ENCODE peak calls at places on chromosome 6, in eight cellular contexts. One of them, this sample, is unnamed.

GRCh38 chr6:39218868-39219567 is 10.3 kb downstream of the KCNK5 start:
- DNase-seq in epithelial cell of proximal tubule: no peak
- DNase-seq in astrocyte of the spinal cord: no peak
- DNase-seq in fibroblast of lung: no peak
- DNase-seq in mammary epithelial cell: no peak
- DNase-seq in GM06990: no peak
- DNase-seq in psoas muscle: no peak
- DNase-seq in lower lobe of right lung: no peak
- DNase-seq in this sample: peak

GRCh38 chr6:16481680-16482079 is 243.3 kb downstream of the GMPR start:
- DNase-seq in psoas muscle: no peak
- DNase-seq in astrocyte of the spinal cord: no peak
- DNase-seq in fibroblast of lung: no peak
- DNase-seq in mammary epithelial cell: no peak
- DNase-seq in GM06990: peak
- DNase-seq in epithelial cell of proximal tubule: no peak
- DNase-seq in lower lobe of right lung: no peak
- DNase-seq in this sample: no peak

GRCh38 chr6:110328231-110328630 is 29.9 kb downstream of the METTL24 start:
- DNase-seq in astrocyte of the spinal cord: peak
- DNase-seq in mammary epithelial cell: no peak
- DNase-seq in epithelial cell of proximal tubule: no peak
- DNase-seq in lower lobe of right lung: no peak
- DNase-seq in fibroblast of lung: peak
- DNase-seq in GM06990: no peak
- DNase-seq in psoas muscle: no peak
- DNase-seq in this sample: peak

GRCh38 chr6:69937402-69938131 is 71.2 kb downstream of the COL19A1 start:
- DNase-seq in lower lobe of right lung: no peak
- DNase-seq in GM06990: no peak
- DNase-seq in astrocyte of the spinal cord: no peak
- DNase-seq in fibroblast of lung: no peak
- DNase-seq in mammary epithelial cell: no peak
- DNase-seq in epithelial cell of proximal tubule: no peak
- DNase-seq in psoas muscle: no peak
- DNase-seq in this sample: no peak

GRCh38 chr6:4308354-4308753 is 173.0 kb upstream of the ECI2 start:
- DNase-seq in epithelial cell of proximal tubule: no peak
- DNase-seq in mammary epithelial cell: no peak
- DNase-seq in astrocyte of the spinal cord: no peak
- DNase-seq in lower lobe of right lung: no peak
- DNase-seq in GM06990: no peak
- DNase-seq in psoas muscle: no peak
- DNase-seq in fibroblast of lung: no peak
- DNase-seq in this sample: no peak

GRCh38 chr6:25384234-25384633 is 105.1 kb downstream of the CARMIL1 start:
- DNase-seq in astrocyte of the spinal cord: no peak
- DNase-seq in epithelial cell of proximal tubule: no peak
- DNase-seq in lower lobe of right lung: no peak
- DNase-seq in fibroblast of lung: no peak
- DNase-seq in mammary epithelial cell: no peak
- DNase-seq in GM06990: no peak
- DNase-seq in psoas muscle: no peak
- DNase-seq in this sample: no peak

GRCh38 chr6:167045828-167046580 is 46.8 kb downstream of the CEP43 start:
- DNase-seq in mammary epithelial cell: no peak
- DNase-seq in GM06990: no peak
- DNase-seq in psoas muscle: no peak
- DNase-seq in fibroblast of lung: no peak
- DNase-seq in lower lobe of right lung: no peak
- DNase-seq in epithelial cell of proximal tubule: no peak
- DNase-seq in astrocyte of the spinal cord: no peak
- DNase-seq in this sample: no peak

GRCh38 chr6:29112135-29112534 is 4.3 kb downstream of the OR2J3 start:
- DNase-seq in astrocyte of the spinal cord: no peak
- DNase-seq in GM06990: no peak
- DNase-seq in lower lobe of right lung: no peak
- DNase-seq in mammary epithelial cell: no peak
- DNase-seq in psoas muscle: no peak
- DNase-seq in fibroblast of lung: no peak
- DNase-seq in epithelial cell of proximal tubule: no peak
- DNase-seq in this sample: no peak

GRCh38 chr6:71444222-71444621 is 155.6 kb downstream of the OGFRL1 start:
- DNase-seq in mammary epithelial cell: no peak
- DNase-seq in astrocyte of the spinal cord: no peak
- DNase-seq in epithelial cell of proximal tubule: no peak
- DNase-seq in GM06990: no peak
- DNase-seq in psoas muscle: no peak
- DNase-seq in lower lobe of right lung: no peak
- DNase-seq in fibroblast of lung: no peak
- DNase-seq in this sample: peak

GRCh38 chr6:87154641-87155271 is 609 bp upstream of the ZNF292 start:
- DNase-seq in epithelial cell of proximal tubule: peak
- DNase-seq in astrocyte of the spinal cord: peak
- DNase-seq in mammary epithelial cell: peak
- DNase-seq in psoas muscle: no peak
- DNase-seq in fibroblast of lung: peak
- DNase-seq in lower lobe of right lung: no peak
- DNase-seq in GM06990: no peak
- DNase-seq in this sample: peak

GRCh38 chr6:154447929-154448328 is 62.6 kb downstream of the CNKSR3 start:
- DNase-seq in fibroblast of lung: peak
- DNase-seq in psoas muscle: no peak
- DNase-seq in GM06990: no peak
- DNase-seq in astrocyte of the spinal cord: peak
- DNase-seq in lower lobe of right lung: no peak
- DNase-seq in mammary epithelial cell: no peak
- DNase-seq in epithelial cell of proximal tubule: no peak
- DNase-seq in this sample: peak

GRCh38 chr6:157980288-157981131 is 1.2 kb upstream of the SYNJ2 start:
- DNase-seq in psoas muscle: no peak
- DNase-seq in fibroblast of lung: no peak
- DNase-seq in astrocyte of the spinal cord: no peak
- DNase-seq in epithelial cell of proximal tubule: no peak
- DNase-seq in mammary epithelial cell: no peak
- DNase-seq in GM06990: no peak
- DNase-seq in lower lobe of right lung: no peak
- DNase-seq in this sample: no peak

GRCh38 chr6:79079425-79080130 is 1.5 kb upstream of the PHIP start:
- DNase-seq in fibroblast of lung: peak
- DNase-seq in psoas muscle: no peak
- DNase-seq in epithelial cell of proximal tubule: no peak
- DNase-seq in lower lobe of right lung: no peak
- DNase-seq in mammary epithelial cell: no peak
- DNase-seq in astrocyte of the spinal cord: peak
- DNase-seq in GM06990: no peak
- DNase-seq in this sample: peak

GRCh38 chr6:28816339-28816908 is 107.4 kb downstream of the TRIM27 start:
- DNase-seq in astrocyte of the spinal cord: no peak
- DNase-seq in epithelial cell of proximal tubule: no peak
- DNase-seq in mammary epithelial cell: no peak
- DNase-seq in psoas muscle: no peak
- DNase-seq in lower lobe of right lung: no peak
- DNase-seq in fibroblast of lung: no peak
- DNase-seq in GM06990: no peak
- DNase-seq in this sample: no peak

GRCh38 chr6:157145656-157146285 is 177.5 kb downstream of the TMEM242 start:
- DNase-seq in astrocyte of the spinal cord: peak
- DNase-seq in GM06990: no peak
- DNase-seq in mammary epithelial cell: no peak
- DNase-seq in epithelial cell of proximal tubule: no peak
- DNase-seq in psoas muscle: no peak
- DNase-seq in fibroblast of lung: no peak
- DNase-seq in lower lobe of right lung: no peak
- DNase-seq in this sample: peak

GRCh38 chr6:110703010-110703905 is 112.0 kb downstream of the CDK19 start:
- DNase-seq in mammary epithelial cell: no peak
- DNase-seq in GM06990: peak
- DNase-seq in astrocyte of the spinal cord: peak
- DNase-seq in psoas muscle: no peak
- DNase-seq in epithelial cell of proximal tubule: no peak
- DNase-seq in fibroblast of lung: peak
- DNase-seq in lower lobe of right lung: no peak
- DNase-seq in this sample: no peak

GRCh38 chr6:157430834-157431233 is 49.8 kb downstream of the ZDHHC14 start:
- DNase-seq in astrocyte of the spinal cord: no peak
- DNase-seq in epithelial cell of proximal tubule: no peak
- DNase-seq in GM06990: no peak
- DNase-seq in psoas muscle: no peak
- DNase-seq in fibroblast of lung: no peak
- DNase-seq in mammary epithelial cell: no peak
- DNase-seq in lower lobe of right lung: no peak
- DNase-seq in this sample: no peak

GRCh38 chr6:129238991-129239390 is 356.1 kb downstream of the LAMA2 start:
- DNase-seq in astrocyte of the spinal cord: no peak
- DNase-seq in psoas muscle: no peak
- DNase-seq in mammary epithelial cell: no peak
- DNase-seq in GM06990: no peak
- DNase-seq in fibroblast of lung: no peak
- DNase-seq in epithelial cell of proximal tubule: no peak
- DNase-seq in lower lobe of right lung: no peak
- DNase-seq in this sample: no peak

GRCh38 chr6:142692942-142693341 is 252.0 kb downstream of the HIVEP2 start:
- DNase-seq in psoas muscle: peak
- DNase-seq in epithelial cell of proximal tubule: peak
- DNase-seq in fibroblast of lung: peak
- DNase-seq in astrocyte of the spinal cord: peak
- DNase-seq in lower lobe of right lung: peak
- DNase-seq in mammary epithelial cell: peak
- DNase-seq in GM06990: no peak
- DNase-seq in this sample: peak

GRCh38 chr6:2817778-2818443 is 23.8 kb downstream of the SERPINB1 start:
- DNase-seq in epithelial cell of proximal tubule: no peak
- DNase-seq in lower lobe of right lung: no peak
- DNase-seq in GM06990: no peak
- DNase-seq in psoas muscle: no peak
- DNase-seq in mammary epithelial cell: peak
- DNase-seq in fibroblast of lung: peak
- DNase-seq in astrocyte of the spinal cord: peak
- DNase-seq in this sample: peak

GRCh38 chr6:2578729-2579128 is 172.0 kb downstream of the MYLK4 start:
- DNase-seq in mammary epithelial cell: peak
- DNase-seq in psoas muscle: no peak
- DNase-seq in lower lobe of right lung: no peak
- DNase-seq in astrocyte of the spinal cord: no peak
- DNase-seq in fibroblast of lung: peak
- DNase-seq in epithelial cell of proximal tubule: no peak
- DNase-seq in GM06990: no peak
- DNase-seq in this sample: peak

DNA sequence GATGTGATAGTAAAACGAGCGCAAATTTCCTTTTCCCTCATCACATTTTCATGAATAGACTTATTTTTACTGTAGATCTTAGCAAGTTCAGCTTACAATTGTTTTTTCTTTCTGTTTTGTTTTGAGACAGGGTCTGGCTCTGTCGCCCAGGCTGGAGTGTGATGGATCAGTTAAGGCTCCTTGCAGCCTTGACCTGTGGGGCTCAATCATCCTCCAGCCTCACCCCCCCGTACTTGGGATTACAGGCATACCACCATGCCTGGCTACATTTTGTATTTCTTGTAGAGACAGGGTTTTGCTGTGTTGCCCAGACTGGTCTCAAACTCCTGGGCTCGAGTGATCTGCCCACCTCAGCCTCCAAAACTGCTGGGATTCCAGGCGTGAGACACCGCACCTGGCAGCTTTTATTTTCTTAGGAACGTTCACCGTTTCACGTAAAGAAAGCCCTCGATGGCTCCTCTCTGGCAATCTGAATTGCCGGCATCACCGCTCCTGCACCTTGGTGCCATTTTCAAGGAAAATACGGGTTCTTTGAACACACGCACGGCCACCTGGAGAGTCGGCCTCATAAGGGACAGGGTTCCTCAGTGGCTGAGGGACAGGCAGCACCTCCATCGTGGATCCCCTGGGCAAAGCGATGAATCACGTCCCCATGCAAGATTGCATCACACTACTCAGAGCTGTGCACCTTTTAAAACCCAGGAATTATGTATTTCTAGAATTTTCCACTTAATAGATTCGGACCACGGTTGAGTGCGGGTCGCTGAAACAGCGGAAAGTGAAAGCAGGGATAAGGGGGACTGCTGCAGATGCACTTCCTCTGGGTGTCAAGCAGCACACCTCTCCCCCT is 78.7 kb downstream of the IRF4 start:
- DNase-seq in astrocyte of the spinal cord: no peak
- DNase-seq in epithelial cell of proximal tubule: no peak
- DNase-seq in mammary epithelial cell: no peak
- DNase-seq in psoas muscle: no peak
- DNase-seq in GM06990: no peak
- DNase-seq in fibroblast of lung: no peak
- DNase-seq in lower lobe of right lung: no peak
- DNase-seq in this sample: no peak
- H3K4me3 ChIP-seq in astrocyte of the spinal cord: no peak
- H3K4me3 ChIP-seq in epithelial cell of proximal tubule: no peak
- H3K4me3 ChIP-seq in mammary epithelial cell: no peak
- H3K4me3 ChIP-seq in psoas muscle: no peak
- H3K4me3 ChIP-seq in GM06990: no peak
- H3K4me3 ChIP-seq in fibroblast of lung: no peak
- H3K4me3 ChIP-seq in lower lobe of right lung: no peak
- H3K4me3 ChIP-seq in this sample: no peak

GRCh38 chr6:134342211-134342610 is 24.3 kb upstream of the SGK1 start:
- DNase-seq in lower lobe of right lung: no peak
- DNase-seq in astrocyte of the spinal cord: no peak
- DNase-seq in GM06990: no peak
- DNase-seq in mammary epithelial cell: no peak
- DNase-seq in psoas muscle: peak
- DNase-seq in fibroblast of lung: no peak
- DNase-seq in epithelial cell of proximal tubule: no peak
- DNase-seq in this sample: no peak
- TF ChIP-seq CTCF in lower lobe of right lung: no peak
- TF ChIP-seq CTCF in astrocyte of the spinal cord: no peak
- TF ChIP-seq CTCF in GM06990: no peak
- TF ChIP-seq CTCF in mammary epithelial cell: no peak
- TF ChIP-seq CTCF in psoas muscle: no peak
- TF ChIP-seq CTCF in fibroblast of lung: no peak
- TF ChIP-seq CTCF in epithelial cell of proximal tubule: no peak
- TF ChIP-seq CTCF in this sample: no peak

GRCh38 chr6:135145509-135145865 is 35.6 kb upstream of the MYB start:
- DNase-seq in mammary epithelial cell: no peak
- DNase-seq in GM06990: no peak
- DNase-seq in astrocyte of the spinal cord: peak
- DNase-seq in epithelial cell of proximal tubule: no peak
- DNase-seq in psoas muscle: no peak
- DNase-seq in lower lobe of right lung: no peak
- DNase-seq in fibroblast of lung: peak
- DNase-seq in this sample: peak
- H3K4me3 ChIP-seq in mammary epithelial cell: no peak
- H3K4me3 ChIP-seq in GM06990: no peak
- H3K4me3 ChIP-seq in astrocyte of the spinal cord: no peak
- H3K4me3 ChIP-seq in epithelial cell of proximal tubule: no peak
- H3K4me3 ChIP-seq in psoas muscle: no peak
- H3K4me3 ChIP-seq in lower lobe of right lung: peak
- H3K4me3 ChIP-seq in fibroblast of lung: no peak
- H3K4me3 ChIP-seq in this sample: no peak

DNA sequence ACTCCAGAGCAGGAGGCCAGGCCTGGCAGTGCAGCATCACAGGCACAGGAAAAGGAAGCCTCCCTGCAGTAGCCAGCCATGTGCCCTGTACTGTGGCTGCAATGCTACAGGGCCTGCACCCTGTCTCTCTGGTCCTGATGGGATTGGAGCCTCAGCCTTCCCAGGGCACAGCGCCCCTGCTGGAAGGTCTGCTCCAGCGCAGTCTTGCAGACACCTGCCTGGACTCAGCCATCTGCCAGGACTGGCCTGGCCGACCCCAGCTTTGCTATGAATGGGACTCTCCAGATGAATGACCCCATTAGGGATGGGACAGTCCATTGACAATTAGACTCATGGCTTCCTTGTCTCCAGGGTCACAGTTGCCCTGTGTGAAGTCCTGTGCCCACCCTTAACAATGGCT is 251.6 kb downstream of the ERMARD start:
- DNase-seq in mammary epithelial cell: no peak
- DNase-seq in astrocyte of the spinal cord: no peak
- DNase-seq in psoas muscle: no peak
- DNase-seq in epithelial cell of proximal tubule: no peak
- DNase-seq in GM06990: no peak
- DNase-seq in lower lobe of right lung: no peak
- DNase-seq in fibroblast of lung: no peak
- DNase-seq in this sample: no peak
- TF ChIP-seq CTCF in mammary epithelial cell: no peak
- TF ChIP-seq CTCF in astrocyte of the spinal cord: no peak
- TF ChIP-seq CTCF in psoas muscle: peak
- TF ChIP-seq CTCF in epithelial cell of proximal tubule: no peak
- TF ChIP-seq CTCF in GM06990: peak
- TF ChIP-seq CTCF in lower lobe of right lung: peak
- TF ChIP-seq CTCF in fibroblast of lung: no peak
- TF ChIP-seq CTCF in this sample: no peak

This sample was measured in choroid plexus epithelial cell.